ENCODE peak calls at places on chromosomes 12 and 14, in eight cellular contexts. F is lower leg skin; U is CD8-positive, alpha-beta memory T cell; L is SW 1271; A is GM12891; H is stimulated activated CD4-positive, alpha-beta T cell treated with anti-CD3 and anti-CD28 coated beads, Interleukin-2, amount 100 ng/mL, for 48 hours; J is D341Med; D is WTC11. O is an unnamed sample.

GRCh38 chr12:122031342-122032216 is 9.9 kb downstream of the BCL7A start:
- DNase-seq in D (peak), J (peak), L (peak), H (peak), U (peak), A (no peak), F (no peak), O (peak)

GRCh38 chr12:6186114-6186827 is 13.9 kb upstream of the CD9 start:
- DNase-seq in U (no peak), F (no peak), H (no peak), D (no peak), J (no peak), L (no peak), A (no peak), O (no peak)

GRCh38 chr14:53979747-53980642 is 23.4 kb upstream of the BMP4 start:
- DNase-seq in U (no peak), J (no peak), D (peak), A (no peak), L (no peak), F (peak), H (no peak), O (no peak)

GRCh38 chr12:104737113-104737512 is 221.0 kb downstream of the SLC41A2 start:
- DNase-seq in U (no peak), D (no peak), J (no peak), H (no peak), L (no peak), A (no peak), F (no peak), O (no peak)

GRCh38 chr14:102916347-102917055 is 6.0 kb upstream of the AMN start:
- DNase-seq in U (no peak), D (no peak), J (no peak), F (no peak), L (no peak), A (no peak), H (no peak), O (no peak)

GRCh38 chr14:55730602-55731001 is 150.6 kb downstream of the KTN1 start:
- DNase-seq in J (no peak), L (no peak), U (no peak), H (no peak), D (no peak), A (no peak), F (no peak), O (no peak)

GRCh38 chr12:32400114-32400672 is 835 bp downstream of the FGD4 start:
- DNase-seq in D (peak), A (no peak), J (no peak), U (no peak), H (no peak), L (no peak), F (no peak), O (no peak)

GRCh38 chr14:64060648-64061096 is 207.9 kb downstream of the SYNE2 start:
- DNase-seq in F (no peak), A (no peak), H (peak), J (peak), D (peak), U (no peak), L (peak), O (no peak)

GRCh38 chr12:98579347-98579746 is 14.1 kb upstream of the SLC25A3 start:
- DNase-seq in L (no peak), F (peak), A (no peak), H (no peak), D (no peak), U (no peak), J (no peak), O (no peak)

GRCh38 chr14:54637829-54638446 is 71.0 kb downstream of the SAMD4A start:
- DNase-seq in D (no peak), U (no peak), L (no peak), H (no peak), A (no peak), F (no peak), J (no peak), O (no peak)

GRCh38 chr14:79265366-79265765 is 945.9 kb downstream of the DIO2 start:
- DNase-seq in F (no peak), H (no peak), J (no peak), A (no peak), U (no peak), D (no peak), L (no peak), O (no peak)

GRCh38 chr12:100267603-100268281 is 765 bp downstream of the SCYL2 start:
- DNase-seq in H (peak), F (no peak), J (peak), L (peak), D (no peak), U (no peak), A (no peak), O (no peak)